ENCODE peak calls at places on chromosomes 5 and 9, in seven cellular contexts. E is thyroid gland, U is uterus, Z is IMR-90, S is ovary, I is spleen, P is body of pancreas. T is an unnamed sample. For H3K27me3, the result is how much of the 10 kb centered on the place peaks cover.

GRCh38 chr5:14250094-14250777 is 107.1 kb downstream of the TRIO start:
- DNase-seq in S (peak), Z (peak), I (no peak), P (peak), U (peak), E (peak), T (peak)

GRCh38 chr5:10675177-10675700 is 85.8 kb downstream of the DAP start:
- DNase-seq in S (no peak), E (no peak), Z (no peak), U (no peak), P (no peak), I (no peak), T (no peak)

GRCh38 chr5:38816083-38817030 is 29.5 kb upstream of the OSMR start:
- DNase-seq in Z (no peak), I (no peak), S (no peak), U (no peak), E (peak), P (no peak), T (no peak)

GRCh38 chr5:56019306-56020272 is 24.8 kb upstream of the IL6ST start:
- DNase-seq in I (no peak), P (no peak), Z (peak), S (no peak), E (no peak), U (no peak), T (no peak)

GRCh38 chr9:4748612-4749011 is 7.6 kb upstream of the AK3 start:
- DNase-seq in I (no peak), Z (peak), E (no peak), S (no peak), P (no peak), U (no peak), T (no peak)

GRCh38 chr5:74543162-74543995 is 97.1 kb downstream of the ENC1 start:
- DNase-seq in P (peak), S (peak), E (peak), U (peak), Z (peak), I (no peak), T (no peak)

GRCh38 chr9:121717141-121717749 is 65.8 kb downstream of the DAB2IP start:
- DNase-seq in U (no peak), I (no peak), Z (no peak), E (no peak), S (no peak), P (no peak), T (no peak)

GRCh38 chr9:13034696-13035006 is 244.8 kb downstream of the MPDZ start:
- DNase-seq in P (no peak), U (no peak), E (no peak), S (no peak), I (no peak), Z (no peak), T (no peak)

GRCh38 chr9:34580358-34580757 is 9.2 kb downstream of the CNTFR start:
- DNase-seq in P (no peak), I (peak), Z (no peak), U (no peak), E (no peak), S (no peak), T (no peak)

GRCh38 chr5:159362190-159362589 is 31.9 kb upstream of the IL12B start:
- DNase-seq in P (peak), U (no peak), Z (no peak), E (no peak), I (no peak), S (no peak), T (no peak)

GRCh38 chr5:127826011-127826410 is 122.8 kb downstream of the CCDC192 start:
- DNase-seq in E (no peak), P (no peak), U (no peak), I (no peak), Z (peak), S (no peak), T (no peak)

GRCh38 chr9:117744856-117745389 is 40.7 kb downstream of the TLR4 start:
- DNase-seq in P (peak), Z (no peak), I (peak), U (no peak), S (no peak), E (no peak), T (no peak)

GRCh38 chr9:136671646-136672430 is 9.1 kb downstream of the EGFL7 start:
- DNase-seq in S (peak), P (peak), U (no peak), I (no peak), E (peak), Z (no peak), T (no peak)

GRCh38 chr5:139443766-139444473 is 4.6 kb upstream of the DNAJC18 start:
- DNase-seq in P (no peak), I (no peak), U (no peak), E (no peak), S (no peak), Z (peak), T (no peak)

GRCh38 chr9:125556046-125556445 is 151.0 kb downstream of the MAPKAP1 start:
- DNase-seq in U (no peak), Z (no peak), S (no peak), E (no peak), I (no peak), P (no peak), T (no peak)

GRCh38 chr9:78559449-78559885 is 262.5 kb downstream of the PSAT1 start:
- DNase-seq in S (no peak), E (no peak), P (no peak), Z (peak), U (no peak), I (no peak), T (no peak)

GRCh38 chr9:33017283-33018041 is 7.6 kb upstream of the DNAJA1 start:
- DNase-seq in E (no peak), S (no peak), I (no peak), P (no peak), U (no peak), Z (no peak), T (no peak)

GRCh38 chr5:123700624-123701023 is 188.6 kb downstream of the CSNK1G3 start:
- DNase-seq in E (no peak), Z (peak), I (no peak), U (peak), S (no peak), P (peak), T (no peak)

GRCh38 chr5:135340568-135340967 is 58.5 kb downstream of the MACROH2A1 start:
- DNase-seq in S (no peak), U (no peak), P (no peak), Z (no peak), I (no peak), E (no peak), T (no peak)

GRCh38 chr9:113011911-113012381 is at the start of gene ZNF883:
- DNase-seq in E (peak), S (peak), I (peak), U (peak), P (peak), Z (peak), T (peak)

GRCh38 chr9:76580832-76581231 is 121.8 kb downstream of the GCNT1 start:
- DNase-seq in P (no peak), S (no peak), E (no peak), Z (no peak), U (no peak), I (no peak), T (no peak)
- TF ChIP-seq POLR2A in P (no peak), S (no peak), E (no peak), Z (no peak), U (no peak), I (no peak), T (no peak)

DNA sequence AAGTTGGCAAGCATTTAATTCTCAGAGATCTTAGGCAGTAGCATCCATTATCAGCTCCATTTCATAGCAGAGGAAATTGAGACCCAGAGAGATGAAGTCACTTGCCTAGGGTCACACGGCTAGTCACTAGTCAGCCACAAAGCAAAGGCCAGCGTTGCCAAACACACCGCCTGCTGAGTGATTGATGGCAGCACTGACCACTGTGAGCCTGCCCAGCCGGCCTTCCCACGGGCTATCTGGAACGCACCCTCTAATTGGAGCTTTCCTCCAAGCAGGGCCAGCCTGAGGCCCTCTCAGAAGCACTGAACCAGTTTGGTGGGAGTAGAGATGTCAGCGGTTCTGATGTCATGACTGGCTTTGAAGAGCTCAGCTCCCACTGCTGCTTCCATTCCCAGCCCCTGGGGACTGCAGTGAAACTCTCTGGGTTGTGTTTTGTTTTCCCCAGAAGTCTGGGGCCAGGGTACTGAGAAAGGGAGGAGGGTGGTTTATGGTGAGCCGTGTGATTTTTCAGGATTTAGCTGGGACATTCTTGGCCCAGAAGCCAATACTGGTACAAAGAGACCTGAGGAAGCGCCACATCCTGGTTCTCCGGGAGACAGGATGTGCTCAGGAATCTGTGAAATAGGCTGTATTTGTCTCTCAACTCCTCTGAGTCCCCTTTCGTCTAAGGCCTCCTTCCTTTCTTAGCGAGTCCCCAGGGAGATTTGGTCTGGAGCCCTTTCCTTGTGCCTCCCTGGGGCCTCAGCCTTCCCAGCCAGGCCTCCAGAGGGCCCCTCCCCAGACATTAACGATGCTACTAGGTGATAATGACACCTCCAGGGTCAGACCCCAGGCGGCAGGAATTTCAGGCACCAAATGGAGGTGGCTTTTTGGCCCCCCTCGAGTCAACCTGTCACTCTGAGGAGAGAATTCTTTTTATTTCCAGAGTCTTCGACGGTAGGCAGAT is 44.5 kb downstream of the SPRY4 start:
- DNase-seq in S (peak), U (peak), Z (peak), P (peak), E (peak), I (no peak), T (no peak)
- H3K27ac ChIP-seq in S (no peak), U (peak), Z (no peak), P (no peak), E (peak), I (peak), T (peak)

DNA sequence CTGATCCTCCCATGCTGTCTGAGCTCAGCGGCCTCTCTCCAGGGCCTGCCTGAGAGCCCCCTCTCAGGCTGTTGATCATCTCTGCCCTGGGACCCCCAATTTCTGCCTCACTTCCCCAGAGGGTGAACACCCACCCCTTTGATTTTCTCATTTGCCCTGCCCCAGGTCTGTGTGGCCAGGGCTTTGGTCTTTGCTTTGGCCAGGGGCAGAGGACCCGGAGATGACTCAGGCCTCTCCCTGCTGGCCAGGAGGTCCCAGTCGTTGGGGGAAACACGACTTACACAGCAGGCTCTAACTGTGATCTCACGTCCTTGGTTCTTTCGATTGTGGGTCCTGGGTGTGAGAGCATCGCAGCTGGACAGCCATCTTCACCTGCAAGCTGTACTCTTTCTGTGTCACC is 1.1 kb upstream of the ADAMTS2 start:
- DNase-seq in S (no peak), U (no peak), P (no peak), I (peak), Z (no peak), E (no peak), T (no peak)
- H3K27me3 ChIP-seq in S (under half), U (under half), P (under half), I (under half), Z (under half), E (under half), T (under half)

GRCh38 chr9:130027533-130028370 is 15.2 kb downstream of the FNBP1 start:
- DNase-seq in E (no peak), P (no peak), S (no peak), Z (no peak), U (no peak), I (no peak), T (no peak)

GRCh38 chr9:130029591-130029990 is 13.4 kb downstream of the FNBP1 start:
- DNase-seq in P (no peak), U (no peak), E (no peak), I (no peak), Z (no peak), S (no peak), T (no peak)

GRCh38 chr9:130028493-130029222 is 14.3 kb downstream of the FNBP1 start:
- DNase-seq in S (no peak), E (no peak), I (no peak), U (no peak), P (no peak), Z (no peak), T (no peak)

GRCh38 chr9:130029223-130029583 is 13.8 kb downstream of the FNBP1 start:
- DNase-seq in E (no peak), P (no peak), I (no peak), Z (no peak), U (no peak), S (no peak), T (no peak)

GRCh38 chr9:130030821-130031481 is 12.0 kb downstream of the FNBP1 start:
- DNase-seq in Z (no peak), I (no peak), P (no peak), E (peak), S (no peak), U (no peak), T (no peak)
- TF ChIP-seq POLR2A in Z (no peak), I (no peak), P (no peak), E (no peak), S (no peak), U (no peak), T (no peak)

DNA sequence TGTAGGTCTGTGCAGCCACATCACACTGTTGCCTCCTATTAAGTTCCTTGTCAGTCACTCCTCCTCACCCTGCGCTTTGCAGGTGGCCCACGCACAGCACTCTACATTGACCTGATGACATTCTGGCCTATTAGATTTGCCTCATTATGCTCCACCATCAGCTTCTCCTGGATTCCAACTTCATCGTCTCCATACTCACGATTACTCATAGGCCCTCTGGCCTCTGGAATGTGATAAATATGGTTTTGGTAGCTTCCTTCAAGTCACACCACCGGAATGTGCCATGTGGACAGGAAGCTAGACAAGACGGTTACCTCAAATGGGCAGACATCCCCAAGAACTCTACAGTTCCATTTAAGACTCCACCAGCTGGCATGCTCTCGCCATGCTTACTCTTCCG is 158.0 kb upstream of the LHFPL2 start:
- DNase-seq in S (no peak), P (no peak), Z (peak), I (no peak), E (no peak), U (no peak), T (no peak)
- H3K27ac ChIP-seq in S (no peak), P (no peak), Z (peak), I (no peak), E (no peak), U (no peak), T (no peak)

GRCh38 chr5:170266570-170267379 is 30.8 kb downstream of the LCP2 start:
- DNase-seq in I (no peak), E (no peak), Z (no peak), S (no peak), P (no peak), U (no peak), T (no peak)
- H3K27me3 ChIP-seq in I (under half), E (under half), Z (under half), S (under half), P (under half), U (under half), T (under half)

GRCh38 chr9:129929467-129930125 is 94.3 kb downstream of the USP20 start:
- DNase-seq in E (no peak), U (no peak), P (no peak), Z (no peak), I (no peak), S (no peak), T (no peak)
- TF ChIP-seq POLR2A in E (no peak), U (no peak), P (no peak), Z (no peak), I (no peak), S (no peak), T (no peak)

GRCh38 chr5:150154618-150155134 is 969 bp downstream of the PDGFRB start:
- DNase-seq in U (no peak), Z (no peak), S (no peak), E (no peak), I (no peak), P (no peak), T (no peak)
- H3K27ac ChIP-seq in U (peak), Z (peak), S (peak), E (peak), I (peak), P (no peak), T (peak)